ENCODE peak calls at places on chromosome 2, in nine cellular contexts. L is right lobe of liver, N is psoas muscle, P is transverse colon, M is A549, I is tibial nerve, Y is cardiac muscle cell, F is K562, V is uterus. O is an unnamed sample.
A peak's percentile ranks its signal among the peaks of the same experiment; 100 is the strongest.

GRCh38 chr2:165777522-165778186 is 16.4 kb downstream of the GALNT3 start:
- DNase-seq in Y (no peak), V (no peak), I (no peak), F (no peak), L (no peak), P (no peak), N (no peak), M (no peak), O (no peak)

GRCh38 chr2:27653397-27653796 is 10.0 kb downstream of the SUPT7L start:
- DNase-seq in V (no peak), I (no peak), F (no peak), N (no peak), Y (no peak), M (no peak), L (no peak), P (no peak), O (no peak)

GRCh38 chr2:127143851-127144782 is 37.2 kb upstream of the BIN1 start:
- DNase-seq in Y (no peak), N (no peak), L (no peak), M (no peak), V (no peak), P (no peak), F (no peak), I (peak; percentile 35), O (no peak)

GRCh38 chr2:45024600-45025291 is 15.5 kb upstream of the SIX2 start:
- DNase-seq in I (no peak), Y (peak; percentile 89), N (peak; percentile 46), M (peak; percentile 72), F (peak; percentile 26), V (no peak), P (no peak), L (no peak), O (no peak)

GRCh38 chr2:236171213-236172201 is 3.3 kb upstream of the GBX2 start:
- DNase-seq in V (no peak), N (no peak), F (no peak), Y (no peak), L (peak; percentile 47), M (no peak), I (no peak), P (no peak), O (no peak)

GRCh38 chr2:14930441-14930840 is 297.9 kb downstream of the LRATD1 start:
- DNase-seq in V (no peak), Y (no peak), I (no peak), M (no peak), P (no peak), F (no peak), L (no peak), N (no peak), O (no peak)

GRCh38 chr2:102473020-102473419 is at the start of gene SLC9A4:
- DNase-seq in I (peak; percentile 58), P (peak; percentile 65), F (peak; percentile 25), N (peak; percentile 25), Y (peak; percentile 62), V (no peak), L (no peak), M (peak; percentile 8), O (peak; percentile 85)

GRCh38 chr2:222318026-222318711 is 19.4 kb upstream of the PAX3 start:
- DNase-seq in N (peak; percentile 66), L (peak; percentile 74), M (peak; percentile 57), V (peak; percentile 52), F (peak; percentile 17), P (peak; percentile 75), I (no peak), Y (peak; percentile 83), O (peak; percentile 72)

GRCh38 chr2:74481961-74482800 is 617 bp downstream of the CCDC142 start:
- DNase-seq in Y (peak; percentile 37), I (no peak), V (no peak), M (no peak), L (no peak), F (peak; percentile 51), P (peak; percentile 35), N (no peak), O (no peak)

GRCh38 chr2:135256531-135257258 is 204.6 kb downstream of the RAB3GAP1 start:
- DNase-seq in I (no peak), L (no peak), P (no peak), N (no peak), Y (no peak), F (no peak), M (no peak), V (no peak), O (no peak)

GRCh38 chr2:120454993-120455789 is 109.3 kb downstream of the INHBB start:
- DNase-seq in V (no peak), M (no peak), I (no peak), N (no peak), F (no peak), L (no peak), P (no peak), Y (peak; percentile 78), O (no peak)

GRCh38 chr2:150532883-150533282 is 45.4 kb upstream of the RND3 start:
- DNase-seq in V (no peak), I (no peak), M (no peak), N (no peak), Y (peak; percentile 61), L (no peak), P (no peak), F (no peak), O (no peak)

GRCh38 chr2:8456149-8457091 is 225.4 kb upstream of the ID2 start:
- DNase-seq in M (no peak), V (no peak), I (no peak), L (no peak), N (no peak), F (no peak), Y (no peak), P (no peak), O (peak; percentile 31)

GRCh38 chr2:38407111-38407682 is 30.1 kb upstream of the ATL2 start:
- DNase-seq in Y (peak; percentile 47), I (peak; percentile 14), F (no peak), N (no peak), V (peak; percentile 36), P (no peak), M (no peak), L (peak; percentile 60), O (no peak)

GRCh38 chr2:85797263-85797660 is 43.5 kb downstream of the ATOH8 start:
- DNase-seq in V (no peak), P (peak; percentile 5), F (no peak), M (no peak), N (no peak), L (no peak), Y (no peak), I (no peak), O (no peak)
- H3K4me1 ChIP-seq in V (peaks cover 36% of the 10 kb centered on the region), P (peaks cover 31% of the 10 kb centered on the region), F (no peaks in the 10 kb centered on the region), M (peaks cover 50% of the 10 kb centered on the region), N (peaks cover 34% of the 10 kb centered on the region), L (peaks cover 72% of the 10 kb centered on the region), Y (no peaks in the 10 kb centered on the region), I (peaks cover 50% of the 10 kb centered on the region), O (peaks cover 32% of the 10 kb centered on the region)

GRCh38 chr2:157444643-157445040 is 753 bp upstream of the CYTIP start:
- DNase-seq in I (no peak), M (no peak), V (no peak), Y (no peak), F (no peak), N (no peak), L (no peak), P (no peak), O (no peak)
- H3K4me3 ChIP-seq in I (no peak overlapping the region), M (no peak overlapping the region), V (no peak overlapping the region), Y (no peak overlapping the region), F (no peak overlapping the region), N (no peak overlapping the region), L (no peak overlapping the region), P (no peak overlapping the region), O (peak overlapping the region; percentile 44)

GRCh38 chr2:71154798-71155197 is 24.4 kb downstream of the MPHOSPH10 start:
- DNase-seq in Y (no peak), I (no peak), V (no peak), N (no peak), F (peak; percentile 51), M (peak; percentile 32), P (peak; percentile 12), L (no peak), O (no peak)

GRCh38 chr2:71157124-71157802 is 26.8 kb downstream of the MPHOSPH10 start:
- DNase-seq in F (peak; percentile 63), I (peak; percentile 57), M (peak; percentile 63), N (peak; percentile 31), L (no peak), P (peak; percentile 59), V (peak; percentile 29), Y (peak; percentile 50), O (peak; percentile 59)

GRCh38 chr2:71155846-71156245 is 25.4 kb downstream of the MPHOSPH10 start:
- DNase-seq in N (no peak), P (no peak), L (no peak), I (no peak), M (no peak), Y (no peak), V (no peak), F (no peak), O (no peak)

GRCh38 chr2:71154279-71154678 is 23.8 kb downstream of the MPHOSPH10 start:
- DNase-seq in L (no peak), F (no peak), P (no peak), M (no peak), Y (no peak), I (no peak), N (no peak), V (no peak), O (no peak)

DNA sequence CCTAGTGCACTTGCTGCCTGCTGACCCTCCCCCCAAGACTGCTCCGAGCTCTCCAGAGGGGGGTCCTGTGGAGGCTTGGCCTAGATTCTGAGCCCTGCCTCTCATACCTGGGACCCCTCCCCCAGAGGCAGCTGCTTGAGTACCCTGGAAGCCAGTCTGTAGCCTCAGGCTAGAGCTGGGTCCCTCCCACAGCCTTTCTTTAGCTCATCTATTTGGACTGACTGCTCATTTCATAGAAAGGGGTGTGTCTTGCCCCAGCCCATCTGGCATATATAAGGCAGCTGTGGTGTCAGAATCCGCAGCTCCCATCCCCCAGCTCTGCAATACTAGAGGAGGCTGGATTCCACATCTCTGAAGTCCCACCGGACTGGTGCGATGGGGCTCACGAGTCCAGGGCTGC is 26.1 kb downstream of the MPHOSPH10 start:
- DNase-seq in V (no peak), P (no peak), Y (peak; percentile 69), M (no peak), L (no peak), N (no peak), F (no peak), I (no peak), O (no peak)
- TF ChIP-seq CTCF in V (no peak), P (no peak), Y (no peak), M (no peak), L (no peak), N (no peak), F (no peak), I (no peak), O (no peak)

GRCh38 chr2:230665263-230665691 is 47.4 kb upstream of the CAB39 start:
- DNase-seq in V (no peak), P (no peak), L (no peak), F (no peak), N (no peak), M (no peak), Y (no peak), I (no peak), O (no peak)

GRCh38 chr2:230668184-230668938 is 44.3 kb upstream of the CAB39 start:
- DNase-seq in L (no peak), N (peak; percentile 55), M (no peak), P (peak; percentile 66), I (no peak), V (no peak), Y (no peak), F (no peak), O (no peak)

GRCh38 chr2:230666446-230666845 is 46.2 kb upstream of the CAB39 start:
- DNase-seq in Y (no peak), F (no peak), L (no peak), M (no peak), V (no peak), P (peak; percentile 52), N (no peak), I (no peak), O (no peak)

GRCh38 chr2:230668939-230669303 is 43.7 kb upstream of the CAB39 start:
- DNase-seq in V (no peak), P (no peak), F (no peak), L (no peak), N (no peak), M (no peak), Y (no peak), I (no peak), O (no peak)

GRCh38 chr2:230666885-230667712 is 45.5 kb upstream of the CAB39 start:
- DNase-seq in L (no peak), Y (peak; percentile 27), I (no peak), F (no peak), P (peak; percentile 44), N (no peak), V (no peak), M (no peak), O (no peak)
- H3K4me1 ChIP-seq in L (no peaks in the 10 kb centered on the region), Y (peaks cover 17% of the 10 kb centered on the region), I (no peaks in the 10 kb centered on the region), F (peaks cover 37% of the 10 kb centered on the region), P (peaks cover 45% of the 10 kb centered on the region), N (peaks cover 57% of the 10 kb centered on the region), V (no peaks in the 10 kb centered on the region), M (peaks cover 11% of the 10 kb centered on the region), O (no peaks in the 10 kb centered on the region)